ENCODE peak calls at places on chromosomes 16 and 17, in nine cellular contexts. One of them, this sample, is unnamed.

GRCh38 chr17:38550661-38551060 is 55.1 kb downstream of the SRCIN1 start:
- DNase-seq in stimulated activated CD4-positive, alpha-beta T cell treated with anti-CD3 and anti-CD28 coated beads, Interleukin-1b, Interleukin-23, amount 100 ng/mL, for 24 hours: no peak
- DNase-seq in OCI-LY7: no peak
- DNase-seq in T-helper 1 cell: no peak
- DNase-seq in H54: peak
- DNase-seq in amygdala: peak
- DNase-seq in HCT116: no peak
- DNase-seq in left cardiac atrium: peak
- DNase-seq in CD8-positive, alpha-beta memory T cell: no peak
- DNase-seq in this sample: no peak

GRCh38 chr16:73010150-73010676 is 37.7 kb downstream of the ZFHX3 start:
- DNase-seq in OCI-LY7: no peak
- DNase-seq in CD8-positive, alpha-beta memory T cell: no peak
- DNase-seq in H54: no peak
- DNase-seq in HCT116: no peak
- DNase-seq in amygdala: no peak
- DNase-seq in left cardiac atrium: peak
- DNase-seq in stimulated activated CD4-positive, alpha-beta T cell treated with anti-CD3 and anti-CD28 coated beads, Interleukin-1b, Interleukin-23, amount 100 ng/mL, for 24 hours: no peak
- DNase-seq in T-helper 1 cell: no peak
- DNase-seq in this sample: no peak

GRCh38 chr16:80775450-80775849 is 28.9 kb downstream of the CDYL2 start:
- DNase-seq in H54: no peak
- DNase-seq in amygdala: no peak
- DNase-seq in HCT116: no peak
- DNase-seq in stimulated activated CD4-positive, alpha-beta T cell treated with anti-CD3 and anti-CD28 coated beads, Interleukin-1b, Interleukin-23, amount 100 ng/mL, for 24 hours: no peak
- DNase-seq in OCI-LY7: no peak
- DNase-seq in CD8-positive, alpha-beta memory T cell: no peak
- DNase-seq in T-helper 1 cell: no peak
- DNase-seq in left cardiac atrium: no peak
- DNase-seq in this sample: no peak

GRCh38 chr17:42989726-42990652 is 8.2 kb upstream of the RPL27 start:
- DNase-seq in left cardiac atrium: no peak
- DNase-seq in stimulated activated CD4-positive, alpha-beta T cell treated with anti-CD3 and anti-CD28 coated beads, Interleukin-1b, Interleukin-23, amount 100 ng/mL, for 24 hours: no peak
- DNase-seq in H54: no peak
- DNase-seq in amygdala: no peak
- DNase-seq in T-helper 1 cell: no peak
- DNase-seq in OCI-LY7: no peak
- DNase-seq in HCT116: no peak
- DNase-seq in CD8-positive, alpha-beta memory T cell: no peak
- DNase-seq in this sample: no peak

GRCh38 chr16:90031931-90032663 is 12.8 kb upstream of the DBNDD1 start:
- DNase-seq in OCI-LY7: no peak
- DNase-seq in H54: no peak
- DNase-seq in T-helper 1 cell: no peak
- DNase-seq in HCT116: no peak
- DNase-seq in CD8-positive, alpha-beta memory T cell: no peak
- DNase-seq in left cardiac atrium: no peak
- DNase-seq in stimulated activated CD4-positive, alpha-beta T cell treated with anti-CD3 and anti-CD28 coated beads, Interleukin-1b, Interleukin-23, amount 100 ng/mL, for 24 hours: no peak
- DNase-seq in amygdala: peak
- DNase-seq in this sample: no peak

GRCh38 chr17:4043862-4044261 is 79.6 kb upstream of the ATP2A3 start:
- DNase-seq in OCI-LY7: no peak
- DNase-seq in CD8-positive, alpha-beta memory T cell: peak
- DNase-seq in left cardiac atrium: peak
- DNase-seq in stimulated activated CD4-positive, alpha-beta T cell treated with anti-CD3 and anti-CD28 coated beads, Interleukin-1b, Interleukin-23, amount 100 ng/mL, for 24 hours: peak
- DNase-seq in HCT116: no peak
- DNase-seq in H54: no peak
- DNase-seq in amygdala: no peak
- DNase-seq in T-helper 1 cell: no peak
- DNase-seq in this sample: no peak

GRCh38 chr16:24344791-24345190 is 88.7 kb downstream of the CACNG3 start:
- DNase-seq in amygdala: no peak
- DNase-seq in left cardiac atrium: no peak
- DNase-seq in CD8-positive, alpha-beta memory T cell: no peak
- DNase-seq in HCT116: no peak
- DNase-seq in OCI-LY7: no peak
- DNase-seq in T-helper 1 cell: no peak
- DNase-seq in stimulated activated CD4-positive, alpha-beta T cell treated with anti-CD3 and anti-CD28 coated beads, Interleukin-1b, Interleukin-23, amount 100 ng/mL, for 24 hours: no peak
- DNase-seq in H54: no peak
- DNase-seq in this sample: no peak

GRCh38 chr16:87062569-87063442 is 254.4 kb downstream of the C16orf95 start:
- DNase-seq in stimulated activated CD4-positive, alpha-beta T cell treated with anti-CD3 and anti-CD28 coated beads, Interleukin-1b, Interleukin-23, amount 100 ng/mL, for 24 hours: peak
- DNase-seq in left cardiac atrium: peak
- DNase-seq in amygdala: peak
- DNase-seq in OCI-LY7: peak
- DNase-seq in T-helper 1 cell: no peak
- DNase-seq in HCT116: peak
- DNase-seq in H54: peak
- DNase-seq in CD8-positive, alpha-beta memory T cell: no peak
- DNase-seq in this sample: peak

GRCh38 chr17:60128171-60128859 is 21.5 kb upstream of the CA4 start:
- DNase-seq in HCT116: no peak
- DNase-seq in stimulated activated CD4-positive, alpha-beta T cell treated with anti-CD3 and anti-CD28 coated beads, Interleukin-1b, Interleukin-23, amount 100 ng/mL, for 24 hours: no peak
- DNase-seq in amygdala: no peak
- DNase-seq in left cardiac atrium: no peak
- DNase-seq in T-helper 1 cell: no peak
- DNase-seq in H54: no peak
- DNase-seq in CD8-positive, alpha-beta memory T cell: no peak
- DNase-seq in OCI-LY7: no peak
- DNase-seq in this sample: no peak

GRCh38 chr16:24858219-24859041 is 12.7 kb downstream of the SLC5A11 start:
- DNase-seq in OCI-LY7: peak
- DNase-seq in CD8-positive, alpha-beta memory T cell: peak
- DNase-seq in HCT116: no peak
- DNase-seq in amygdala: peak
- DNase-seq in H54: no peak
- DNase-seq in left cardiac atrium: peak
- DNase-seq in T-helper 1 cell: no peak
- DNase-seq in stimulated activated CD4-positive, alpha-beta T cell treated with anti-CD3 and anti-CD28 coated beads, Interleukin-1b, Interleukin-23, amount 100 ng/mL, for 24 hours: peak
- DNase-seq in this sample: no peak

GRCh38 chr17:62870581-62870964 is 62.5 kb upstream of the MARCHF10 start:
- DNase-seq in stimulated activated CD4-positive, alpha-beta T cell treated with anti-CD3 and anti-CD28 coated beads, Interleukin-1b, Interleukin-23, amount 100 ng/mL, for 24 hours: no peak
- DNase-seq in OCI-LY7: no peak
- DNase-seq in amygdala: no peak
- DNase-seq in T-helper 1 cell: no peak
- DNase-seq in CD8-positive, alpha-beta memory T cell: no peak
- DNase-seq in HCT116: no peak
- DNase-seq in left cardiac atrium: no peak
- DNase-seq in H54: no peak
- DNase-seq in this sample: no peak

GRCh38 chr17:1203111-1203966 is 23.6 kb upstream of the ABR start:
- DNase-seq in H54: peak
- DNase-seq in T-helper 1 cell: peak
- DNase-seq in stimulated activated CD4-positive, alpha-beta T cell treated with anti-CD3 and anti-CD28 coated beads, Interleukin-1b, Interleukin-23, amount 100 ng/mL, for 24 hours: no peak
- DNase-seq in amygdala: peak
- DNase-seq in HCT116: no peak
- DNase-seq in OCI-LY7: peak
- DNase-seq in CD8-positive, alpha-beta memory T cell: peak
- DNase-seq in left cardiac atrium: peak
- DNase-seq in this sample: peak

GRCh38 chr17:2412561-2413021 is 11.7 kb upstream of the MNT start:
- DNase-seq in amygdala: peak
- DNase-seq in T-helper 1 cell: no peak
- DNase-seq in CD8-positive, alpha-beta memory T cell: no peak
- DNase-seq in H54: no peak
- DNase-seq in stimulated activated CD4-positive, alpha-beta T cell treated with anti-CD3 and anti-CD28 coated beads, Interleukin-1b, Interleukin-23, amount 100 ng/mL, for 24 hours: no peak
- DNase-seq in left cardiac atrium: peak
- DNase-seq in HCT116: no peak
- DNase-seq in OCI-LY7: no peak
- DNase-seq in this sample: no peak

GRCh38 chr16:69311533-69312388 is 611 bp downstream of the VPS4A start:
- DNase-seq in H54: peak
- DNase-seq in left cardiac atrium: no peak
- DNase-seq in T-helper 1 cell: no peak
- DNase-seq in amygdala: no peak
- DNase-seq in stimulated activated CD4-positive, alpha-beta T cell treated with anti-CD3 and anti-CD28 coated beads, Interleukin-1b, Interleukin-23, amount 100 ng/mL, for 24 hours: no peak
- DNase-seq in OCI-LY7: peak
- DNase-seq in CD8-positive, alpha-beta memory T cell: peak
- DNase-seq in HCT116: no peak
- DNase-seq in this sample: no peak

GRCh38 chr17:81434079-81434478 is 38.8 kb downstream of the BAHCC1 start:
- DNase-seq in HCT116: no peak
- DNase-seq in CD8-positive, alpha-beta memory T cell: no peak
- DNase-seq in amygdala: no peak
- DNase-seq in T-helper 1 cell: no peak
- DNase-seq in stimulated activated CD4-positive, alpha-beta T cell treated with anti-CD3 and anti-CD28 coated beads, Interleukin-1b, Interleukin-23, amount 100 ng/mL, for 24 hours: no peak
- DNase-seq in OCI-LY7: no peak
- DNase-seq in H54: peak
- DNase-seq in left cardiac atrium: peak
- DNase-seq in this sample: no peak

GRCh38 chr17:40695874-40696472 is 7.6 kb downstream of the KRT24 start:
- DNase-seq in HCT116: no peak
- DNase-seq in H54: no peak
- DNase-seq in left cardiac atrium: no peak
- DNase-seq in amygdala: no peak
- DNase-seq in stimulated activated CD4-positive, alpha-beta T cell treated with anti-CD3 and anti-CD28 coated beads, Interleukin-1b, Interleukin-23, amount 100 ng/mL, for 24 hours: no peak
- DNase-seq in CD8-positive, alpha-beta memory T cell: no peak
- DNase-seq in T-helper 1 cell: no peak
- DNase-seq in OCI-LY7: no peak
- DNase-seq in this sample: no peak

GRCh38 chr16:71467810-71468209 is 5.8 kb upstream of the ZNF23 start:
- DNase-seq in stimulated activated CD4-positive, alpha-beta T cell treated with anti-CD3 and anti-CD28 coated beads, Interleukin-1b, Interleukin-23, amount 100 ng/mL, for 24 hours: no peak
- DNase-seq in amygdala: no peak
- DNase-seq in CD8-positive, alpha-beta memory T cell: peak
- DNase-seq in left cardiac atrium: no peak
- DNase-seq in T-helper 1 cell: no peak
- DNase-seq in H54: no peak
- DNase-seq in OCI-LY7: peak
- DNase-seq in HCT116: no peak
- DNase-seq in this sample: no peak

GRCh38 chr17:74199306-74200092 is 4.0 kb upstream of the RPL38 start:
- DNase-seq in left cardiac atrium: peak
- DNase-seq in H54: peak
- DNase-seq in amygdala: peak
- DNase-seq in HCT116: no peak
- DNase-seq in CD8-positive, alpha-beta memory T cell: peak
- DNase-seq in OCI-LY7: peak
- DNase-seq in stimulated activated CD4-positive, alpha-beta T cell treated with anti-CD3 and anti-CD28 coated beads, Interleukin-1b, Interleukin-23, amount 100 ng/mL, for 24 hours: no peak
- DNase-seq in T-helper 1 cell: no peak
- DNase-seq in this sample: peak

GRCh38 chr17:42613699-42614295 is 4.3 kb downstream of the TUBG1 start:
- DNase-seq in CD8-positive, alpha-beta memory T cell: no peak
- DNase-seq in HCT116: no peak
- DNase-seq in H54: no peak
- DNase-seq in left cardiac atrium: no peak
- DNase-seq in OCI-LY7: no peak
- DNase-seq in amygdala: no peak
- DNase-seq in T-helper 1 cell: no peak
- DNase-seq in stimulated activated CD4-positive, alpha-beta T cell treated with anti-CD3 and anti-CD28 coated beads, Interleukin-1b, Interleukin-23, amount 100 ng/mL, for 24 hours: no peak
- DNase-seq in this sample: no peak

GRCh38 chr16:19415461-19415860 is 2.2 kb upstream of the TMC5 start:
- DNase-seq in amygdala: no peak
- DNase-seq in CD8-positive, alpha-beta memory T cell: no peak
- DNase-seq in H54: no peak
- DNase-seq in left cardiac atrium: no peak
- DNase-seq in HCT116: no peak
- DNase-seq in T-helper 1 cell: no peak
- DNase-seq in OCI-LY7: no peak
- DNase-seq in stimulated activated CD4-positive, alpha-beta T cell treated with anti-CD3 and anti-CD28 coated beads, Interleukin-1b, Interleukin-23, amount 100 ng/mL, for 24 hours: no peak
- DNase-seq in this sample: no peak

GRCh38 chr16:87729266-87729954 is 36.4 kb downstream of the KLHDC4 start:
- DNase-seq in OCI-LY7: peak
- DNase-seq in T-helper 1 cell: no peak
- DNase-seq in stimulated activated CD4-positive, alpha-beta T cell treated with anti-CD3 and anti-CD28 coated beads, Interleukin-1b, Interleukin-23, amount 100 ng/mL, for 24 hours: no peak
- DNase-seq in CD8-positive, alpha-beta memory T cell: no peak
- DNase-seq in H54: no peak
- DNase-seq in HCT116: no peak
- DNase-seq in amygdala: no peak
- DNase-seq in left cardiac atrium: no peak
- DNase-seq in this sample: no peak

GRCh38 chr17:60161598-60162330 is 12.0 kb downstream of the CA4 start:
- DNase-seq in stimulated activated CD4-positive, alpha-beta T cell treated with anti-CD3 and anti-CD28 coated beads, Interleukin-1b, Interleukin-23, amount 100 ng/mL, for 24 hours: no peak
- DNase-seq in T-helper 1 cell: no peak
- DNase-seq in left cardiac atrium: no peak
- DNase-seq in OCI-LY7: no peak
- DNase-seq in H54: no peak
- DNase-seq in HCT116: no peak
- DNase-seq in amygdala: peak
- DNase-seq in CD8-positive, alpha-beta memory T cell: no peak
- DNase-seq in this sample: peak

GRCh38 chr16:85416267-85417109 is 196.6 kb upstream of the GSE1 start:
- DNase-seq in CD8-positive, alpha-beta memory T cell: peak
- DNase-seq in OCI-LY7: peak
- DNase-seq in amygdala: no peak
- DNase-seq in T-helper 1 cell: peak
- DNase-seq in H54: peak
- DNase-seq in left cardiac atrium: peak
- DNase-seq in stimulated activated CD4-positive, alpha-beta T cell treated with anti-CD3 and anti-CD28 coated beads, Interleukin-1b, Interleukin-23, amount 100 ng/mL, for 24 hours: peak
- DNase-seq in HCT116: peak
- DNase-seq in this sample: peak

GRCh38 chr16:23505942-23506605 is 4.2 kb downstream of the GGA2 start:
- DNase-seq in OCI-LY7: peak
- DNase-seq in HCT116: no peak
- DNase-seq in left cardiac atrium: no peak
- DNase-seq in stimulated activated CD4-positive, alpha-beta T cell treated with anti-CD3 and anti-CD28 coated beads, Interleukin-1b, Interleukin-23, amount 100 ng/mL, for 24 hours: no peak
- DNase-seq in CD8-positive, alpha-beta memory T cell: no peak
- DNase-seq in amygdala: no peak
- DNase-seq in H54: no peak
- DNase-seq in T-helper 1 cell: no peak
- DNase-seq in this sample: no peak